ENCODE peak calls at places on chromosomes 16 and 17, in ten cellular contexts. P is NCI-H69; U is pancreas; Y is ELR; G is effector memory CD8-positive, alpha-beta T cell; K is heart right ventricle; J is cardiac muscle cell; X is WTC11; F is caudate nucleus; L is iPS-NIHi11. H is an unnamed sample.

GRCh38 chr16:85650864-85651811 is 37.6 kb downstream of the GINS2 start:
- DNase-seq in P (peak), U (peak), Y (no peak), G (no peak), K (peak), J (peak), X (no peak), F (peak), L (no peak), H (no peak)

GRCh38 chr17:36602030-36602737 is 801 bp downstream of the MRM1 start:
- DNase-seq in P (peak), U (peak), Y (peak), G (peak), K (no peak), J (peak), X (no peak), F (peak), L (no peak), H (no peak)

GRCh38 chr16:81956213-81956948 is 54.9 kb downstream of the SDR42E1 start:
- DNase-seq in P (no peak), U (no peak), Y (peak), G (no peak), K (no peak), J (peak), X (no peak), F (no peak), L (no peak), H (no peak)

GRCh38 chr16:2159052-2159838 is 3.7 kb downstream of the TRAF7 start:
- DNase-seq in P (no peak), U (no peak), Y (no peak), G (no peak), K (peak), J (peak), X (no peak), F (peak), L (no peak), H (no peak)

GRCh38 chr17:2388020-2388704 is 12.7 kb downstream of the MNT start:
- DNase-seq in P (peak), U (no peak), Y (no peak), G (no peak), K (no peak), J (no peak), X (no peak), F (no peak), L (no peak), H (no peak)

GRCh38 chr16:55264949-55265348 is 59.1 kb upstream of the IRX6 start:
- DNase-seq in P (peak), U (no peak), Y (no peak), G (no peak), K (no peak), J (no peak), X (no peak), F (no peak), L (no peak), H (no peak)

GRCh38 chr17:6100146-6100545 is 30.0 kb downstream of the WSCD1 start:
- DNase-seq in P (no peak), U (peak), Y (no peak), G (no peak), K (no peak), J (no peak), X (no peak), F (no peak), L (no peak), H (no peak)

GRCh38 chr17:31877911-31878702 is 19.1 kb upstream of the COPRS start:
- DNase-seq in P (no peak), U (no peak), Y (no peak), G (no peak), K (no peak), J (no peak), X (no peak), F (no peak), L (no peak), H (no peak)

GRCh38 chr16:19595043-19595767 is 39.7 kb downstream of the VPS35L start:
- DNase-seq in P (no peak), U (no peak), Y (peak), G (no peak), K (peak), J (peak), X (no peak), F (no peak), L (peak), H (peak)

GRCh38 chr16:3863587-3863986 is 16.9 kb downstream of the CREBBP start:
- DNase-seq in P (no peak), U (no peak), Y (no peak), G (no peak), K (no peak), J (no peak), X (no peak), F (no peak), L (no peak), H (no peak)

GRCh38 chr17:31722251-31723056 is 136.6 kb downstream of the COPRS start:
- DNase-seq in P (no peak), U (no peak), Y (peak), G (no peak), K (peak), J (peak), X (no peak), F (no peak), L (no peak), H (no peak)

GRCh38 chr17:77188084-77189066 is 47.6 kb downstream of the SEC14L1 start:
- DNase-seq in P (peak), U (no peak), Y (no peak), G (no peak), K (no peak), J (no peak), X (no peak), F (no peak), L (no peak), H (no peak)

GRCh38 chr16:87681990-87682570 is 79.8 kb downstream of the JPH3 start:
- DNase-seq in P (peak), U (no peak), Y (peak), G (no peak), K (no peak), J (peak), X (peak), F (no peak), L (peak), H (no peak)

GRCh38 chr17:33501185-33501584 is 208.1 kb upstream of the ASIC2 start:
- DNase-seq in P (no peak), U (no peak), Y (no peak), G (no peak), K (no peak), J (no peak), X (no peak), F (no peak), L (no peak), H (no peak)

GRCh38 chr17:48814504-48814903 is 2.5 kb downstream of the TTLL6 start:
- DNase-seq in P (peak), U (peak), Y (peak), G (peak), K (no peak), J (peak), X (peak), F (peak), L (peak), H (no peak)

GRCh38 chr16:86578499-86579267 is at the start of gene FOXL1:
- DNase-seq in P (no peak), U (no peak), Y (peak), G (no peak), K (peak), J (peak), X (peak), F (no peak), L (peak), H (no peak)

GRCh38 chr16:31149894-31150890 is at the start of gene PRSS36:
- DNase-seq in P (no peak), U (no peak), Y (no peak), G (no peak), K (no peak), J (no peak), X (no peak), F (no peak), L (peak), H (no peak)

GRCh38 chr16:89593841-89594240 is 18.3 kb downstream of the CPNE7 start:
- DNase-seq in P (no peak), U (no peak), Y (no peak), G (peak), K (no peak), J (no peak), X (no peak), F (no peak), L (no peak), H (no peak)

GRCh38 chr16:70747703-70748631 is 53.0 kb downstream of the VAC14 start:
- DNase-seq in P (no peak), U (no peak), Y (no peak), G (no peak), K (no peak), J (peak), X (no peak), F (no peak), L (no peak), H (peak)

GRCh38 chr17:309361-309888 is 43.2 kb downstream of the RPH3AL start:
- DNase-seq in P (no peak), U (peak), Y (peak), G (no peak), K (no peak), J (peak), X (peak), F (no peak), L (peak), H (peak)

GRCh38 chr17:15409721-15410247 is 57.6 kb downstream of the CDRT4 start:
- DNase-seq in P (no peak), U (no peak), Y (peak), G (no peak), K (peak), J (peak), X (no peak), F (no peak), L (no peak), H (no peak)